ENCODE peak calls at places on chromosome 15, in eight cellular contexts. F is aorta; Z is gastrocnemius medialis; U is brain microvascular endothelial cell; K is left ventricle myocardium inferior; S is CD8-positive, alpha-beta T cell; I is ovary; D is tibial artery. L is an unnamed sample.
A peak's percentile ranks its signal among the peaks of the same experiment; 100 is the strongest.

GRCh38 chr15:32685576-32685975 is 32.2 kb upstream of the GREM1 start:
- DNase-seq in F (no peak), Z (no peak), U (peak; percentile 64), K (no peak), S (no peak), I (no peak), D (no peak), L (no peak)

GRCh38 chr15:96285306-96285705 is 45.2 kb upstream of the NR2F2 start:
- DNase-seq in F (no peak), Z (peak; percentile 13), U (peak; percentile 99), K (no peak), S (no peak), I (peak; percentile 62), D (no peak), L (no peak)

GRCh38 chr15:92617197-92618037 is 38.2 kb downstream of the FAM174B start:
- DNase-seq in F (no peak), Z (peak; percentile 76), U (peak; percentile 83), K (peak; percentile 74), S (no peak), I (peak; percentile 93), D (peak; percentile 46), L (peak; percentile 94)

GRCh38 chr15:100601628-100602063 is 338 bp downstream of the LINS1 start:
- DNase-seq in F (no peak), Z (no peak), U (no peak), K (no peak), S (no peak), I (no peak), D (no peak), L (no peak)

GRCh38 chr15:85960381-85960780 is 119.3 kb upstream of the AGBL1 start:
- DNase-seq in F (no peak), Z (no peak), U (no peak), K (no peak), S (no peak), I (no peak), D (no peak), L (no peak)

GRCh38 chr15:25067725-25068309 is 113.0 kb downstream of the SNRPN start:
- DNase-seq in F (peak; percentile 16), Z (no peak), U (no peak), K (no peak), S (no peak), I (no peak), D (no peak), L (peak; percentile 26)

GRCh38 chr15:31004220-31004733 is 12.8 kb upstream of the MTMR10 start:
- DNase-seq in F (no peak), Z (no peak), U (no peak), K (peak; percentile 57), S (no peak), I (no peak), D (no peak), L (no peak)

GRCh38 chr15:56978898-56979662 is 60.6 kb downstream of the TCF12 start:
- DNase-seq in F (no peak), Z (no peak), U (peak; percentile 11), K (no peak), S (no peak), I (no peak), D (no peak), L (no peak)

GRCh38 chr15:93307513-93307912 is 218.5 kb upstream of the RGMA start:
- DNase-seq in F (no peak), Z (no peak), U (no peak), K (no peak), S (no peak), I (no peak), D (no peak), L (no peak)

GRCh38 chr15:84812842-84813241 is 4.3 kb upstream of the ALPK3 start:
- DNase-seq in F (no peak), Z (no peak), U (no peak), K (no peak), S (no peak), I (no peak), D (no peak), L (no peak)

GRCh38 chr15:82020588-82020987 is 25.2 kb downstream of the MEX3B start:
- DNase-seq in F (no peak), Z (no peak), U (no peak), K (no peak), S (no peak), I (no peak), D (no peak), L (no peak)

GRCh38 chr15:40246496-40247275 is 7.8 kb downstream of the PAK6 start:
- DNase-seq in F (peak; percentile 31), Z (no peak), U (no peak), K (peak; percentile 3), S (no peak), I (no peak), D (peak; percentile 18), L (peak; percentile 56)

GRCh38 chr15:51286816-51287215 is 51.6 kb downstream of the CYP19A1 start:
- DNase-seq in F (no peak), Z (no peak), U (no peak), K (no peak), S (no peak), I (no peak), D (no peak), L (no peak)

GRCh38 chr15:42121667-42122066 is 27.3 kb upstream of the PLA2G4D start:
- DNase-seq in F (no peak), Z (no peak), U (no peak), K (no peak), S (no peak), I (no peak), D (no peak), L (no peak)
- H3K27me3 ChIP-seq in F (no peaks in the 10 kb centered on the region), Z (no peaks in the 10 kb centered on the region), U (peaks cover 17% of the 10 kb centered on the region), K (no peaks in the 10 kb centered on the region), S (no peaks in the 10 kb centered on the region), I (no peaks in the 10 kb centered on the region), D (peaks cover 15% of the 10 kb centered on the region), L (no peaks in the 10 kb centered on the region)

GRCh38 chr15:59994855-59995557 is 9.1 kb upstream of the FOXB1 start:
- DNase-seq in F (no peak), Z (no peak), U (no peak), K (no peak), S (no peak), I (no peak), D (no peak), L (no peak)

GRCh38 chr15:59995568-59996349 is 8.4 kb upstream of the FOXB1 start:
- DNase-seq in F (no peak), Z (no peak), U (no peak), K (no peak), S (no peak), I (no peak), D (no peak), L (no peak)

GRCh38 chr15:59993950-59994401 is 10.1 kb upstream of the FOXB1 start:
- DNase-seq in F (peak; percentile 50), Z (no peak), U (no peak), K (no peak), S (no peak), I (no peak), D (no peak), L (no peak)

GRCh38 chr15:59993041-59993750 is 10.9 kb upstream of the FOXB1 start:
- DNase-seq in F (peak; percentile 71), Z (no peak), U (no peak), K (no peak), S (no peak), I (no peak), D (no peak), L (no peak)

DNA sequence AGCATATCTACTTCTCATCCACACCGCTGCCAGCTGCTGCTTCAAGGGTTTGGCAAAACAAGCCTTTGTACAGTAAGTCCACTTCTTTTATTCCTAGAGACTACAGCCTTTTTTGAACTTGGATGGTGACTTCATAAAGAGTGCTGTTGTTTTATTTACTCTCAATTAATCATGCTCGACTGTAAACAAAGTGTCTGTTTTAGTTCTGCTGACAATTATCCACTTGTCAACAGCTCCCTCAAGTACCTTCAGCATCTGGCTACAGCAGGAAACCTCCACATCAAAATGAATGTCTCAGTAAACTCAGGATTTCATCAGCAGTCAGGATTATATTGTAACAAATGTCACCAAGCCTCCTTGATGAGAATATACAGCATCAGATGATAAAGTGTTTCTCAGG is 12.2 kb upstream of the FOXB1 start:
- DNase-seq in F (no peak), Z (no peak), U (no peak), K (no peak), S (no peak), I (no peak), D (no peak), L (no peak)
- H3K27me3 ChIP-seq in F (no peaks in the 10 kb centered on the region), Z (peaks cover 82% of the 10 kb centered on the region), U (peaks cover 62% of the 10 kb centered on the region), K (peaks cover 100% of the 10 kb centered on the region), S (peaks cover 45% of the 10 kb centered on the region), I (no peaks in the 10 kb centered on the region), D (peaks cover 56% of the 10 kb centered on the region), L (peaks cover 59% of the 10 kb centered on the region)

GRCh38 chr15:69657626-69658025 is 205.0 kb downstream of the RPLP1 start:
- DNase-seq in F (no peak), Z (no peak), U (no peak), K (no peak), S (no peak), I (no peak), D (no peak), L (no peak)
- H3K27me3 ChIP-seq in F (no peaks in the 10 kb centered on the region), Z (no peaks in the 10 kb centered on the region), U (peaks cover 4% of the 10 kb centered on the region), K (peaks cover 98% of the 10 kb centered on the region), S (no peaks in the 10 kb centered on the region), I (no peaks in the 10 kb centered on the region), D (peaks cover 8% of the 10 kb centered on the region), L (no peaks in the 10 kb centered on the region)

DNA sequence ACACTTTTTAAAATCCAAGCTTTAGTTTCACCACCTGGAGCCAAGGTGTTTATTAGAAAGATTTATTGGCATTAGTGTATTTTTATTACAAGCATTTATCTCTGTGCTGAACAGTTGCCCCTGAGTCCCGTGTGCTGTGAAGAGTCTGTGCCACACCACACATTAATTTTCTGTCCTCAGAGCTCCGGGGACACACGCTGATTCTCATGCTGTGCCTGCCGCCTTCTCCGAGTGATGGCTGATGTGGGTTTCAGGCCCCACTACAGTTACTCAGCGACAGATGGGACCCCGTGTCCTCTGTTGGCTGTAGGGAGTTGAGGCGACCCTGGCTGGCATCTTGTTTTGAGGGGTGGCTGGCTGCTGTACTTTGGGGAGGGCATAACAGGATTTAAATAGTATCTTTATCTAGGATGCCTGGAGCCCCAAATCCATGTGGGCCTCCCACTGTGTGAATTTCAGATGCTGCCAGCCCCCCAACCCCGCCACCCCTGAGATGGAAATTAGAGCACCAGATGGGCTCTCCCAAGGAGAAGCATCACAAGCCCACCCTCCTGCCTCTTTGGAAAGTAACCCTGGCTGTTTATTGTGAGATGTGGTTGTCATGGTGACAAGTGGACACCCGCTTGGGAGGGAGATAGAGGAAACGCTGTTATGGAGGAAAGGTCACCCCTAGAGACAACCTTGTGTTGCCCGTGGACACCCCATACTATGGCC is 185.6 kb downstream of the APBA2 start:
- DNase-seq in F (no peak), Z (no peak), U (no peak), K (no peak), S (no peak), I (no peak), D (no peak), L (peak; percentile 41)
- H3K27me3 ChIP-seq in F (no peaks in the 10 kb centered on the region), Z (no peaks in the 10 kb centered on the region), U (no peaks in the 10 kb centered on the region), K (peaks cover 10% of the 10 kb centered on the region), S (no peaks in the 10 kb centered on the region), I (no peaks in the 10 kb centered on the region), D (no peaks in the 10 kb centered on the region), L (no peaks in the 10 kb centered on the region)

DNA sequence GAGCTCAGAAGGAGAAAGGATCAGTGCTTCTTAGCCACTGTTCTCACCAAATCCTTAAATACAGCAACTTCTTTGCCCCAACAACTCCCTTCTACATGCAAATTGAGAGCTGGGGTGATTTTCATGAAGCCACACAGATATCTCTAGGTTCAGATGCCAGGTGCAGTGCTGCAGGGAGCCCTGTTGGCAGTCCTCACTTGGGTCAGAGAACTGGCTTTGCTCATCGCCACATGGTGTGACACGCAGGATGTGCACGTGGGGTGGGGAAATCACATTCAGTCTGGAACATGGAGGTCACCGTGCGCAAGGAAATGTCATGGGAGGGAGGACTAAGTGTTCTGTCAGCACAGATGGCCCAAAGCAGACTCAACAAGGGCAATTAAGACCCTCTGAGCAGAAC is 103.8 kb downstream of the WDR76 start:
- DNase-seq in F (no peak), Z (no peak), U (no peak), K (peak; percentile 56), S (no peak), I (no peak), D (no peak), L (no peak)
- H3K27me3 ChIP-seq in F (no peaks in the 10 kb centered on the region), Z (no peaks in the 10 kb centered on the region), U (no peaks in the 10 kb centered on the region), K (no peaks in the 10 kb centered on the region), S (no peaks in the 10 kb centered on the region), I (no peaks in the 10 kb centered on the region), D (no peaks in the 10 kb centered on the region), L (no peaks in the 10 kb centered on the region)

L was measured in sigmoid colon.